ENCODE peak calls at places on chromosomes 16 and 17, in six cellular contexts. One of them, this sample, is unnamed.

GRCh38 chr16:1048442-1049112 is 24.0 kb upstream of the SSTR5 start:
- DNase-seq in HepG2: peak
- DNase-seq in gastrocnemius medialis: no peak
- DNase-seq in endothelial cell of umbilical vein: peak
- DNase-seq in prostate gland: no peak
- DNase-seq in uterus: no peak
- DNase-seq in this sample: no peak

GRCh38 chr16:56793504-56793903 is 63.6 kb downstream of the NUP93 start:
- DNase-seq in uterus: no peak
- DNase-seq in endothelial cell of umbilical vein: peak
- DNase-seq in gastrocnemius medialis: no peak
- DNase-seq in HepG2: peak
- DNase-seq in prostate gland: no peak
- DNase-seq in this sample: no peak

GRCh38 chr16:89118361-89119061 is 24.9 kb downstream of the ACSF3 start:
- DNase-seq in gastrocnemius medialis: no peak
- DNase-seq in uterus: no peak
- DNase-seq in endothelial cell of umbilical vein: no peak
- DNase-seq in HepG2: peak
- DNase-seq in prostate gland: no peak
- DNase-seq in this sample: peak

GRCh38 chr17:33939959-33940358 is 315.1 kb upstream of the CCL2 start:
- DNase-seq in endothelial cell of umbilical vein: no peak
- DNase-seq in HepG2: no peak
- DNase-seq in gastrocnemius medialis: no peak
- DNase-seq in uterus: no peak
- DNase-seq in prostate gland: no peak
- DNase-seq in this sample: no peak

GRCh38 chr17:75576661-75577060 is 10.9 kb upstream of the MYO15B start:
- DNase-seq in prostate gland: no peak
- DNase-seq in uterus: no peak
- DNase-seq in gastrocnemius medialis: no peak
- DNase-seq in HepG2: peak
- DNase-seq in endothelial cell of umbilical vein: no peak
- DNase-seq in this sample: no peak

GRCh38 chr17:80114758-80115157 is 13.4 kb downstream of the GAA start:
- DNase-seq in gastrocnemius medialis: no peak
- DNase-seq in HepG2: no peak
- DNase-seq in endothelial cell of umbilical vein: no peak
- DNase-seq in uterus: no peak
- DNase-seq in prostate gland: no peak
- DNase-seq in this sample: no peak

GRCh38 chr16:84109598-84110325 is 7.0 kb downstream of the MBTPS1 start:
- DNase-seq in endothelial cell of umbilical vein: no peak
- DNase-seq in uterus: no peak
- DNase-seq in prostate gland: no peak
- DNase-seq in HepG2: no peak
- DNase-seq in gastrocnemius medialis: peak
- DNase-seq in this sample: no peak

GRCh38 chr16:67296422-67296821 is 17.1 kb downstream of the PLEKHG4 start:
- DNase-seq in prostate gland: no peak
- DNase-seq in HepG2: no peak
- DNase-seq in gastrocnemius medialis: no peak
- DNase-seq in uterus: no peak
- DNase-seq in endothelial cell of umbilical vein: no peak
- DNase-seq in this sample: no peak

GRCh38 chr17:42679001-42679491 is 2.3 kb upstream of the PLEKHH3 start:
- DNase-seq in gastrocnemius medialis: peak
- DNase-seq in endothelial cell of umbilical vein: peak
- DNase-seq in uterus: peak
- DNase-seq in prostate gland: peak
- DNase-seq in HepG2: peak
- DNase-seq in this sample: peak

GRCh38 chr17:60720763-60721531 is 43.3 kb downstream of the BCAS3 start:
- DNase-seq in gastrocnemius medialis: no peak
- DNase-seq in prostate gland: peak
- DNase-seq in uterus: peak
- DNase-seq in HepG2: peak
- DNase-seq in endothelial cell of umbilical vein: peak
- DNase-seq in this sample: peak

GRCh38 chr16:10168258-10168657 is 14.0 kb downstream of the GRIN2A start:
- DNase-seq in uterus: no peak
- DNase-seq in endothelial cell of umbilical vein: no peak
- DNase-seq in prostate gland: no peak
- DNase-seq in HepG2: no peak
- DNase-seq in gastrocnemius medialis: no peak
- DNase-seq in this sample: no peak

GRCh38 chr17:65830356-65830755 is 268.9 kb upstream of the AXIN2 start:
- DNase-seq in uterus: no peak
- DNase-seq in endothelial cell of umbilical vein: no peak
- DNase-seq in gastrocnemius medialis: no peak
- DNase-seq in prostate gland: no peak
- DNase-seq in HepG2: no peak
- DNase-seq in this sample: no peak

GRCh38 chr16:69424053-69424934 is at the start of gene CYB5B:
- DNase-seq in endothelial cell of umbilical vein: peak
- DNase-seq in HepG2: peak
- DNase-seq in prostate gland: peak
- DNase-seq in uterus: peak
- DNase-seq in gastrocnemius medialis: peak
- DNase-seq in this sample: peak

GRCh38 chr17:48024149-48025039 is 13.2 kb downstream of the COPZ2 start:
- DNase-seq in uterus: peak
- DNase-seq in prostate gland: peak
- DNase-seq in endothelial cell of umbilical vein: no peak
- DNase-seq in HepG2: no peak
- DNase-seq in gastrocnemius medialis: peak
- DNase-seq in this sample: no peak

DNA sequence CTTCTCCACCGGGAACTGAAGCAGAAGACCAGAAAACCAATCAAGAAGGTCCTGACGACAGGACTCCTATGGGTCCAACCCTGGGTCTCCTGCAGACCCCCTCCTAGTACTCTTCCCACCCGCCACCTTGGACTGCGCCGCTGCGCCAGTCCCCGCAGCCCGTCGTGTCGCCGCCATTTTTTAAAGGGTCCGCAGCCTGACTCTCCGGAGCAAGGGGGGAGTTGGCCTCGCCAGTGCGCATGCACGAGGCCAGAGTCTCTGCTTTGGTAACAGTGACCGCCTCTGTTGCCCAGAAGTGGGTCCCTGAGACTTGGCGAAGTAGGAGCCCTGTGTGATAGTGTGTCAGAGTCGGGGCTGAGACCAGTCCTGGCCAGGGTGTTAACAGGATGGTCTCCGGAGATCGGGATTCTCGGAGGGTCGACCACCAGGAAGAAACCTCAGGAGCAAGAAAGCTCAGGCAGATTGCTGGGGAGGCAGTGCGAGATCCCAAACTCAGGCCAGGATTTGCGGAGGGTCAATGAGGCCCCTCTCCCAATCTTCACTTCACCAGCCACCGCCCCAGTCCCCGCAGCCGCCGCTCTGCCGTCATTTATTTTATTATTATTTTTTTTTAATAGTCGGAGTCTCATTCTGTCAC is 612.5 kb downstream of the KCNJ18 start:
- DNase-seq in prostate gland: no peak
- DNase-seq in gastrocnemius medialis: no peak
- DNase-seq in uterus: no peak
- DNase-seq in HepG2: no peak
- DNase-seq in endothelial cell of umbilical vein: no peak
- DNase-seq in this sample: no peak
- TF ChIP-seq POLR2A in prostate gland: no peak
- TF ChIP-seq POLR2A in gastrocnemius medialis: no peak
- TF ChIP-seq POLR2A in uterus: no peak
- TF ChIP-seq POLR2A in HepG2: no peak
- TF ChIP-seq POLR2A in endothelial cell of umbilical vein: no peak
- TF ChIP-seq POLR2A in this sample: no peak

GRCh38 chr17:35943537-35943936 is at the start of gene LYZL6:
- DNase-seq in uterus: no peak
- DNase-seq in HepG2: no peak
- DNase-seq in prostate gland: no peak
- DNase-seq in gastrocnemius medialis: no peak
- DNase-seq in endothelial cell of umbilical vein: no peak
- DNase-seq in this sample: no peak
- H3K27ac ChIP-seq in uterus: no peak
- H3K27ac ChIP-seq in HepG2: no peak
- H3K27ac ChIP-seq in prostate gland: no peak
- H3K27ac ChIP-seq in gastrocnemius medialis: no peak
- H3K27ac ChIP-seq in endothelial cell of umbilical vein: no peak
- H3K27ac ChIP-seq in this sample: no peak

GRCh38 chr16:19314718-19315425 is 29.3 kb downstream of the CLEC19A start:
- DNase-seq in prostate gland: no peak
- DNase-seq in uterus: no peak
- DNase-seq in gastrocnemius medialis: no peak
- DNase-seq in HepG2: no peak
- DNase-seq in endothelial cell of umbilical vein: no peak
- DNase-seq in this sample: no peak

GRCh38 chr16:19315889-19316288 is 30.4 kb downstream of the CLEC19A start:
- DNase-seq in uterus: no peak
- DNase-seq in HepG2: no peak
- DNase-seq in gastrocnemius medialis: no peak
- DNase-seq in endothelial cell of umbilical vein: no peak
- DNase-seq in prostate gland: no peak
- DNase-seq in this sample: no peak

GRCh38 chr16:19316846-19317245 is 31.3 kb downstream of the CLEC19A start:
- DNase-seq in HepG2: no peak
- DNase-seq in endothelial cell of umbilical vein: no peak
- DNase-seq in uterus: no peak
- DNase-seq in gastrocnemius medialis: no peak
- DNase-seq in prostate gland: no peak
- DNase-seq in this sample: no peak
- H3K4me3 ChIP-seq in HepG2: no peak
- H3K4me3 ChIP-seq in endothelial cell of umbilical vein: no peak
- H3K4me3 ChIP-seq in uterus: no peak
- H3K4me3 ChIP-seq in gastrocnemius medialis: no peak
- H3K4me3 ChIP-seq in prostate gland: no peak
- H3K4me3 ChIP-seq in this sample: no peak

DNA sequence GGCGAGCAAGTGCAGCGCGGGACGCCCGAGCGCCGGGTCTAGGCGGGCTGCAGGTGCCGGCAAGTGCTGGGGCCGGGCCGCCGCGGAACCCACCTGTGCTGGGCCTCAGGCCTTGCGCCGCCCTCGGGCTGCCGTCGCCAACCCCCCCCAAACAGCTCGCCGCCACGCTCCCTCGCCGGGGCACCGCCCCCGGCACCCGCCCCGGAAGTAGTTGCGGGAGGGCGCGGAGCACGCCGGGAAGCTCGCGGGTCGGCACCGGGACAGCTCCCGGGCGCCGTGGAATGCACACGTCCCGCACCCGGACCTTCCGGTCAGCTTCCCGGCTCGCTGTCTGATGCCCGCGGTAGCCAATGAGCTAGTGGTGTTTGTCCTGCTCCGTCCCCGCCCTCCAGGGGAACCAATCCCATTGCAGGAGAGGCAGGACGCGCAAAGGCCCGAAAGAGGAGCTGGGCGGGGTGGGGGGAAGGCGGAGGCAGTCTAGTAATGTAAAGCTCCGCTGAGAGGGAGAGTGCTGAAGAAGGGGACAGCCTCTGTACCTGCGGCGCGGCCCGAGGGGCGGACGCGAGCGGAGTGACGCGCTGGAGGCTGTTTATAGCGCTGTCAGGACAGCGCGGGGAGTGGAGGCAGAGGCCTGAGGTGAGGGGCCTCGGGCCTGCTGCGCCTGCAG is at the start of the genes ANKS3 and DNAAF8:
- DNase-seq in gastrocnemius medialis: peak
- DNase-seq in HepG2: peak
- DNase-seq in prostate gland: peak
- DNase-seq in endothelial cell of umbilical vein: peak
- DNase-seq in uterus: peak
- DNase-seq in this sample: peak
- TF ChIP-seq POLR2A in gastrocnemius medialis: peak
- TF ChIP-seq POLR2A in HepG2: peak
- TF ChIP-seq POLR2A in prostate gland: no peak
- TF ChIP-seq POLR2A in endothelial cell of umbilical vein: peak
- TF ChIP-seq POLR2A in uterus: peak
- TF ChIP-seq POLR2A in this sample: peak

GRCh38 chr17:50207792-50208567 is 6.5 kb upstream of the COL1A1 start:
- DNase-seq in uterus: peak
- DNase-seq in endothelial cell of umbilical vein: no peak
- DNase-seq in prostate gland: no peak
- DNase-seq in gastrocnemius medialis: no peak
- DNase-seq in HepG2: no peak
- DNase-seq in this sample: no peak

GRCh38 chr17:50208611-50209061 is 7.2 kb upstream of the COL1A1 start:
- DNase-seq in prostate gland: no peak
- DNase-seq in uterus: peak
- DNase-seq in gastrocnemius medialis: no peak
- DNase-seq in HepG2: no peak
- DNase-seq in endothelial cell of umbilical vein: no peak
- DNase-seq in this sample: peak

GRCh38 chr17:50209133-50209471 is 7.7 kb upstream of the COL1A1 start:
- DNase-seq in gastrocnemius medialis: no peak
- DNase-seq in prostate gland: no peak
- DNase-seq in uterus: peak
- DNase-seq in HepG2: no peak
- DNase-seq in endothelial cell of umbilical vein: no peak
- DNase-seq in this sample: no peak

GRCh38 chr17:50210249-50211225 is 9.1 kb upstream of the COL1A1 start:
- DNase-seq in uterus: peak
- DNase-seq in prostate gland: no peak
- DNase-seq in gastrocnemius medialis: no peak
- DNase-seq in endothelial cell of umbilical vein: peak
- DNase-seq in HepG2: peak
- DNase-seq in this sample: peak

GRCh38 chr17:50209472-50210248 is 8.2 kb upstream of the COL1A1 start:
- DNase-seq in gastrocnemius medialis: peak
- DNase-seq in endothelial cell of umbilical vein: no peak
- DNase-seq in prostate gland: no peak
- DNase-seq in HepG2: no peak
- DNase-seq in uterus: peak
- DNase-seq in this sample: peak
- H3K27ac ChIP-seq in gastrocnemius medialis: peak
- H3K27ac ChIP-seq in endothelial cell of umbilical vein: no peak
- H3K27ac ChIP-seq in prostate gland: peak
- H3K27ac ChIP-seq in HepG2: no peak
- H3K27ac ChIP-seq in uterus: peak
- H3K27ac ChIP-seq in this sample: peak

GRCh38 chr17:45310380-45311324 is 6.2 kb downstream of the MAP3K14 start:
- DNase-seq in prostate gland: no peak
- DNase-seq in HepG2: no peak
- DNase-seq in uterus: no peak
- DNase-seq in endothelial cell of umbilical vein: no peak
- DNase-seq in gastrocnemius medialis: peak
- DNase-seq in this sample: peak
- H3K4me3 ChIP-seq in prostate gland: no peak
- H3K4me3 ChIP-seq in HepG2: no peak
- H3K4me3 ChIP-seq in uterus: no peak
- H3K4me3 ChIP-seq in endothelial cell of umbilical vein: no peak
- H3K4me3 ChIP-seq in gastrocnemius medialis: no peak
- H3K4me3 ChIP-seq in this sample: peak